ENCODE peak calls at places on chromosome 6, in eight cellular contexts. One of them, this sample, is unnamed.

GRCh38 chr6:130760006-130760405 is 67.2 kb upstream of the SMLR1 start:
- DNase-seq in effector CD4-positive, alpha-beta T cell: no peak
- DNase-seq in type B pancreatic cell: no peak
- DNase-seq in NCI-H510A: no peak
- DNase-seq in KBM-7: peak; percentile 26
- DNase-seq in fibroblast of the aortic adventitia: peak; percentile 66
- DNase-seq in HEK293T: peak; percentile 50
- DNase-seq in cerebellar nuclear complex: no peak
- DNase-seq in this sample: peak; percentile 47

GRCh38 chr6:15033850-15034203 is 212.0 kb upstream of the JARID2 start:
- DNase-seq in effector CD4-positive, alpha-beta T cell: no peak
- DNase-seq in type B pancreatic cell: no peak
- DNase-seq in NCI-H510A: peak; percentile 9
- DNase-seq in KBM-7: no peak
- DNase-seq in fibroblast of the aortic adventitia: no peak
- DNase-seq in HEK293T: no peak
- DNase-seq in cerebellar nuclear complex: no peak
- DNase-seq in this sample: no peak

GRCh38 chr6:84581494-84582259 is 182.7 kb downstream of the TBX18 start:
- DNase-seq in effector CD4-positive, alpha-beta T cell: no peak
- DNase-seq in type B pancreatic cell: no peak
- DNase-seq in NCI-H510A: no peak
- DNase-seq in KBM-7: peak; percentile 63
- DNase-seq in fibroblast of the aortic adventitia: peak; percentile 77
- DNase-seq in HEK293T: no peak
- DNase-seq in cerebellar nuclear complex: no peak
- DNase-seq in this sample: no peak

GRCh38 chr6:74366634-74367033 is 670.6 kb downstream of the CD109 start:
- DNase-seq in effector CD4-positive, alpha-beta T cell: no peak
- DNase-seq in type B pancreatic cell: no peak
- DNase-seq in NCI-H510A: no peak
- DNase-seq in KBM-7: no peak
- DNase-seq in fibroblast of the aortic adventitia: peak; percentile 24
- DNase-seq in HEK293T: no peak
- DNase-seq in cerebellar nuclear complex: no peak
- DNase-seq in this sample: no peak

GRCh38 chr6:52741872-52742271 is 21.4 kb downstream of the GSTA2 start:
- DNase-seq in effector CD4-positive, alpha-beta T cell: no peak
- DNase-seq in type B pancreatic cell: no peak
- DNase-seq in NCI-H510A: no peak
- DNase-seq in KBM-7: no peak
- DNase-seq in fibroblast of the aortic adventitia: no peak
- DNase-seq in HEK293T: no peak
- DNase-seq in cerebellar nuclear complex: no peak
- DNase-seq in this sample: no peak

GRCh38 chr6:16199792-16200191 is 38.6 kb upstream of the GMPR start:
- DNase-seq in effector CD4-positive, alpha-beta T cell: no peak
- DNase-seq in type B pancreatic cell: no peak
- DNase-seq in NCI-H510A: no peak
- DNase-seq in KBM-7: no peak
- DNase-seq in fibroblast of the aortic adventitia: no peak
- DNase-seq in HEK293T: no peak
- DNase-seq in cerebellar nuclear complex: no peak
- DNase-seq in this sample: no peak

GRCh38 chr6:7664003-7664402 is 61.9 kb upstream of the BMP6 start:
- DNase-seq in effector CD4-positive, alpha-beta T cell: no peak
- DNase-seq in type B pancreatic cell: no peak
- DNase-seq in NCI-H510A: no peak
- DNase-seq in KBM-7: no peak
- DNase-seq in fibroblast of the aortic adventitia: no peak
- DNase-seq in HEK293T: no peak
- DNase-seq in cerebellar nuclear complex: no peak
- DNase-seq in this sample: no peak

GRCh38 chr6:159168536-159169192 is 536 bp upstream of the FNDC1 start:
- DNase-seq in effector CD4-positive, alpha-beta T cell: no peak
- DNase-seq in type B pancreatic cell: no peak
- DNase-seq in NCI-H510A: no peak
- DNase-seq in KBM-7: no peak
- DNase-seq in fibroblast of the aortic adventitia: peak; percentile 30
- DNase-seq in HEK293T: peak; percentile 23
- DNase-seq in cerebellar nuclear complex: no peak
- DNase-seq in this sample: peak; percentile 42

GRCh38 chr6:82570083-82570482 is 206.5 kb downstream of the TPBG start:
- DNase-seq in effector CD4-positive, alpha-beta T cell: no peak
- DNase-seq in type B pancreatic cell: no peak
- DNase-seq in NCI-H510A: peak; percentile 47
- DNase-seq in KBM-7: no peak
- DNase-seq in fibroblast of the aortic adventitia: peak; percentile 11
- DNase-seq in HEK293T: no peak
- DNase-seq in cerebellar nuclear complex: no peak
- DNase-seq in this sample: no peak

GRCh38 chr6:32908897-32909296 is 31.9 kb downstream of the HLA-DMB start:
- DNase-seq in effector CD4-positive, alpha-beta T cell: no peak
- DNase-seq in type B pancreatic cell: no peak
- DNase-seq in NCI-H510A: no peak
- DNase-seq in KBM-7: no peak
- DNase-seq in fibroblast of the aortic adventitia: no peak
- DNase-seq in HEK293T: no peak
- DNase-seq in cerebellar nuclear complex: no peak
- DNase-seq in this sample: no peak

GRCh38 chr6:17628873-17629272 is 28.8 kb downstream of the FAM8A1 start:
- DNase-seq in effector CD4-positive, alpha-beta T cell: no peak
- DNase-seq in type B pancreatic cell: no peak
- DNase-seq in NCI-H510A: no peak
- DNase-seq in KBM-7: no peak
- DNase-seq in fibroblast of the aortic adventitia: no peak
- DNase-seq in HEK293T: no peak
- DNase-seq in cerebellar nuclear complex: no peak
- DNase-seq in this sample: no peak

GRCh38 chr6:159134701-159135364 is 34.4 kb upstream of the FNDC1 start:
- DNase-seq in effector CD4-positive, alpha-beta T cell: peak; percentile 66
- DNase-seq in type B pancreatic cell: no peak
- DNase-seq in NCI-H510A: no peak
- DNase-seq in KBM-7: peak; percentile 80
- DNase-seq in fibroblast of the aortic adventitia: peak; percentile 65
- DNase-seq in HEK293T: peak; percentile 87
- DNase-seq in cerebellar nuclear complex: no peak
- DNase-seq in this sample: peak; percentile 62

This sample was measured in endothelial cell of umbilical vein.